ENCODE peak calls at places on chromosomes 16 and 17, in eight cellular contexts. K is NCI-H1092; C is CD4-positive, alpha-beta T cell; Q is HuH-7.5; A is EL; X is CD8-positive, alpha-beta T cell; N is activated effector memory CD4-positive, alpha-beta T cell treated with anti-CD3 and anti-CD28 coated beads, Interleukin-2, amount 50 U/mL, for 16 hours; Z is body of pancreas. P is an unnamed sample.

GRCh38 chr16:9845661-9846361 is 336.4 kb downstream of the GRIN2A start:
- DNase-seq in K (no peak), C (no peak), Q (no peak), A (peak), X (no peak), N (no peak), Z (no peak), P (no peak)

GRCh38 chr17:81536299-81537290 is 8.4 kb downstream of the FSCN2 start:
- DNase-seq in K (no peak), C (no peak), Q (no peak), A (no peak), X (no peak), N (no peak), Z (peak), P (no peak)

GRCh38 chr16:88888778-88889387 is 22.4 kb upstream of the PABPN1L start:
- DNase-seq in K (no peak), C (no peak), Q (no peak), A (no peak), X (no peak), N (no peak), Z (no peak), P (no peak)

GRCh38 chr16:48478418-48478817 is 93.2 kb upstream of the SIAH1 start:
- DNase-seq in K (no peak), C (no peak), Q (no peak), A (no peak), X (no peak), N (no peak), Z (no peak), P (no peak)

GRCh38 chr17:62652251-62653001 is 25.0 kb downstream of the MRC2 start:
- DNase-seq in K (peak), C (no peak), Q (no peak), A (peak), X (peak), N (peak), Z (peak), P (peak)

GRCh38 chr16:55842369-55843104 is 9.6 kb upstream of the CES1 start:
- DNase-seq in K (peak), C (no peak), Q (peak), A (peak), X (no peak), N (no peak), Z (peak), P (no peak)

GRCh38 chr16:81629032-81629802 is 149.9 kb upstream of the PLCG2 start:
- DNase-seq in K (no peak), C (no peak), Q (no peak), A (no peak), X (no peak), N (no peak), Z (no peak), P (no peak)

GRCh38 chr17:70105641-70106040 is 30.6 kb downstream of the KCNJ16 start:
- DNase-seq in K (no peak), C (no peak), Q (no peak), A (no peak), X (no peak), N (no peak), Z (no peak), P (no peak)

GRCh38 chr17:79788989-79789942 is 7.6 kb downstream of the CBX8 start:
- DNase-seq in K (no peak), C (no peak), Q (no peak), A (no peak), X (no peak), N (no peak), Z (no peak), P (no peak)

GRCh38 chr17:51613255-51613654 is 352.9 kb downstream of the UTP18 start:
- DNase-seq in K (no peak), C (no peak), Q (no peak), A (no peak), X (no peak), N (no peak), Z (no peak), P (no peak)

GRCh38 chr17:82328141-82328993 is 5.2 kb downstream of the SECTM1 start:
- DNase-seq in K (no peak), C (no peak), Q (peak), A (no peak), X (no peak), N (no peak), Z (no peak), P (no peak)

P was measured in lung.